ENCODE peak calls at places on chromosomes 11 and 22, in nine cellular contexts. P is activated naive CD4-positive, alpha-beta T cell; W is NCI-H460; U is AML-193; D is caudate nucleus; S is nephron progenitor cell; G is tibial nerve; K is skeletal muscle cell; I is thoracic aorta. Z is an unnamed sample.

GRCh38 chr11:122524532-122524882 is 131.0 kb upstream of the UBASH3B start:
- DNase-seq in K (no peak), S (no peak), I (no peak), W (no peak), P (no peak), U (no peak), D (no peak), G (no peak), Z (no peak)

GRCh38 chr11:69052343-69053168 is 3.8 kb downstream of the TPCN2 start:
- DNase-seq in D (no peak), P (no peak), W (no peak), S (no peak), G (no peak), U (no peak), I (no peak), K (no peak), Z (no peak)

GRCh38 chr11:96012086-96012824 is 88.3 kb upstream of the MTMR2 start:
- DNase-seq in K (no peak), W (peak; percentile 4), S (peak; percentile 24), D (peak; percentile 69), P (peak; percentile 22), G (peak; percentile 27), I (no peak), U (no peak), Z (peak; percentile 95)

GRCh38 chr11:131195801-131196517 is 174.5 kb upstream of the NTM start:
- DNase-seq in G (no peak), W (no peak), K (no peak), U (no peak), D (peak; percentile 4), S (no peak), I (no peak), P (no peak), Z (no peak)

GRCh38 chr11:2360081-2360642 is 16.9 kb upstream of the CD81 start:
- DNase-seq in D (no peak), G (no peak), W (no peak), K (no peak), P (no peak), I (no peak), U (no peak), S (no peak), Z (peak; percentile 45)

GRCh38 chr11:533049-533585 is 2.3 kb downstream of the HRAS start:
- DNase-seq in K (no peak), S (no peak), G (no peak), P (no peak), W (no peak), I (no peak), U (no peak), D (no peak), Z (no peak)

GRCh38 chr11:72741429-72741833 is 10.8 kb downstream of the ARAP1 start:
- DNase-seq in W (no peak), P (no peak), K (no peak), U (peak; percentile 63), I (no peak), D (no peak), S (peak; percentile 62), G (no peak), Z (peak; percentile 82)

GRCh38 chr22:44639891-44640617 is 62.0 kb upstream of the PRR5 start:
- DNase-seq in G (no peak), W (no peak), U (no peak), K (no peak), I (no peak), D (no peak), S (no peak), P (no peak), Z (no peak)

GRCh38 chr11:120068114-120068573 is 69.8 kb downstream of the TRIM29 start:
- DNase-seq in W (no peak), I (no peak), G (no peak), U (no peak), K (no peak), D (no peak), P (no peak), S (no peak), Z (peak; percentile 96)

GRCh38 chr11:33769542-33769941 is 4.8 kb downstream of the FBXO3 start:
- DNase-seq in G (no peak), I (no peak), D (no peak), P (no peak), U (no peak), S (no peak), K (no peak), W (no peak), Z (no peak)

GRCh38 chr11:61544466-61544865 is 35.9 kb downstream of the LRRC10B start:
- DNase-seq in S (no peak), G (no peak), U (no peak), I (no peak), D (no peak), W (no peak), K (no peak), P (no peak), Z (no peak)

GRCh38 chr22:35601743-35602633 is 15.1 kb downstream of the MB start:
- DNase-seq in U (peak; percentile 93), P (no peak), G (peak; percentile 31), I (no peak), S (no peak), K (no peak), D (no peak), W (peak; percentile 14), Z (no peak)

GRCh38 chr11:75163917-75164316 is 13.0 kb downstream of the SLCO2B1 start:
- DNase-seq in U (no peak), W (no peak), S (no peak), G (no peak), I (no peak), K (no peak), P (no peak), D (no peak), Z (no peak)

GRCh38 chr22:32781695-32782094 is 19.8 kb upstream of the TIMP3 start:
- DNase-seq in W (no peak), K (no peak), G (no peak), S (no peak), U (no peak), P (no peak), I (no peak), D (no peak), Z (no peak)

Z was measured in left kidney.